ENCODE peak calls at places on chromosomes 11 and 22, in seven cellular contexts. A, G, P, I, T, R and U are unnamed samples.

GRCh38 chr11:27055065-27055682 is 14.6 kb downstream of the BBOX1 start:
- DNase-seq in I (peak), T (peak), G (peak), R (no peak), P (no peak), A (no peak), U (no peak)

GRCh38 chr11:130006929-130007328 is 4.3 kb upstream of the PRDM10 start:
- DNase-seq in P (no peak), I (no peak), A (no peak), G (no peak), T (no peak), R (no peak), U (no peak)

GRCh38 chr11:85826096-85826855 is 15.3 kb upstream of the SYTL2 start:
- DNase-seq in T (peak), A (no peak), I (peak), P (peak), R (peak), G (peak), U (peak)

GRCh38 chr11:29879560-29879959 is 137.3 kb downstream of the KCNA4 start:
- DNase-seq in G (no peak), A (no peak), I (no peak), R (no peak), T (no peak), P (no peak), U (no peak)

GRCh38 chr22:46830841-46831240 is 68.4 kb downstream of the TBC1D22A start:
- DNase-seq in A (no peak), P (no peak), T (no peak), R (no peak), G (peak), I (peak), U (no peak)

GRCh38 chr22:41951898-41952474 is at the start of gene SMIM45:
- DNase-seq in P (no peak), T (no peak), I (no peak), G (no peak), A (no peak), R (no peak), U (no peak)

GRCh38 chr22:42814215-42814614 is 42.9 kb downstream of the ARFGAP3 start:
- DNase-seq in R (no peak), T (no peak), A (no peak), P (no peak), I (no peak), G (no peak), U (no peak)

GRCh38 chr11:11291432-11292015 is 61.5 kb downstream of the CSNK2A3 start:
- DNase-seq in A (no peak), G (no peak), P (no peak), T (no peak), I (no peak), R (no peak), U (no peak)

GRCh38 chr22:36569999-36570398 is 41.0 kb upstream of the EIF3D start:
- DNase-seq in P (peak), G (peak), T (peak), A (no peak), I (peak), R (no peak), U (peak)

GRCh38 chr11:73578786-73579185 is 19.1 kb downstream of the FAM168A start:
- DNase-seq in I (no peak), P (no peak), A (no peak), T (no peak), R (peak), G (no peak), U (no peak)

GRCh38 chr11:44319170-44319551 is 9.2 kb upstream of the ALX4 start:
- DNase-seq in P (no peak), T (no peak), G (no peak), A (no peak), I (no peak), R (no peak), U (no peak)

GRCh38 chr22:46111645-46112306 is 38.5 kb upstream of the PPARA start:
- DNase-seq in G (no peak), A (no peak), I (peak), T (no peak), P (peak), R (no peak), U (no peak)

GRCh38 chr22:37746366-37747089 is 49.7 kb downstream of the TRIOBP start:
- DNase-seq in R (peak), A (no peak), T (no peak), I (no peak), P (peak), G (no peak), U (peak)

GRCh38 chr22:45007247-45007945 is 2.4 kb downstream of the PHF21B start:
- DNase-seq in A (no peak), R (no peak), T (peak), G (peak), I (peak), P (peak), U (peak)

GRCh38 chr11:96074551-96075309 is 150.8 kb upstream of the MTMR2 start:
- DNase-seq in I (no peak), T (no peak), R (no peak), A (no peak), G (no peak), P (no peak), U (no peak)

GRCh38 chr11:128336203-128336602 is 251.2 kb downstream of the ETS1 start:
- DNase-seq in G (peak), R (no peak), P (peak), A (no peak), I (peak), T (no peak), U (no peak)

GRCh38 chr11:121376135-121376534 is 76.0 kb upstream of the SORL1 start:
- DNase-seq in A (no peak), I (no peak), R (no peak), P (no peak), T (no peak), G (no peak), U (no peak)

GRCh38 chr22:20021196-20022181 is 579 bp downstream of the TANGO2 start:
- DNase-seq in T (peak), G (no peak), I (peak), P (peak), R (no peak), A (no peak), U (no peak)

GRCh38 chr22:38298312-38299000 is 18.8 kb downstream of the CSNK1E start:
- DNase-seq in I (peak), T (peak), G (no peak), A (no peak), P (peak), R (peak), U (no peak)

GRCh38 chr11:65654375-65655349 is 8.1 kb downstream of the RELA start:
- DNase-seq in A (no peak), T (no peak), P (no peak), I (no peak), G (no peak), R (no peak), U (no peak)

GRCh38 chr11:75246006-75246672 is 5.6 kb downstream of the TPBGL start:
- DNase-seq in P (peak), G (no peak), I (no peak), R (no peak), A (no peak), T (no peak), U (no peak)

GRCh38 chr11:65112551-65113360 is 1.1 kb downstream of the TM7SF2 start:
- DNase-seq in A (no peak), G (peak), P (peak), I (peak), R (peak), T (peak), U (peak)

GRCh38 chr11:12682730-12683500 is 8.7 kb downstream of the TEAD1 start:
- DNase-seq in P (no peak), T (no peak), I (no peak), A (no peak), G (no peak), R (no peak), U (no peak)

GRCh38 chr11:33869511-33870422 is 22.1 kb downstream of the LMO2 start:
- DNase-seq in R (peak), T (peak), P (peak), I (peak), G (peak), A (no peak), U (peak)

GRCh38 chr11:2375964-2376551 is 1.1 kb upstream of the CD81 start:
- DNase-seq in T (peak), A (no peak), I (no peak), P (no peak), G (no peak), R (no peak), U (no peak)

GRCh38 chr11:2377511-2378443 is 667 bp downstream of the CD81 start:
- DNase-seq in R (peak), T (peak), I (peak), A (no peak), P (peak), G (peak), U (peak)

GRCh38 chr11:2375341-2375853 is 1.7 kb upstream of the CD81 start:
- DNase-seq in A (no peak), P (no peak), I (no peak), T (peak), G (no peak), R (no peak), U (no peak)

GRCh38 chr11:2378527-2379210 is 1.6 kb downstream of the CD81 start:
- DNase-seq in T (no peak), I (peak), G (no peak), R (no peak), P (peak), A (no peak), U (peak)

DNA sequence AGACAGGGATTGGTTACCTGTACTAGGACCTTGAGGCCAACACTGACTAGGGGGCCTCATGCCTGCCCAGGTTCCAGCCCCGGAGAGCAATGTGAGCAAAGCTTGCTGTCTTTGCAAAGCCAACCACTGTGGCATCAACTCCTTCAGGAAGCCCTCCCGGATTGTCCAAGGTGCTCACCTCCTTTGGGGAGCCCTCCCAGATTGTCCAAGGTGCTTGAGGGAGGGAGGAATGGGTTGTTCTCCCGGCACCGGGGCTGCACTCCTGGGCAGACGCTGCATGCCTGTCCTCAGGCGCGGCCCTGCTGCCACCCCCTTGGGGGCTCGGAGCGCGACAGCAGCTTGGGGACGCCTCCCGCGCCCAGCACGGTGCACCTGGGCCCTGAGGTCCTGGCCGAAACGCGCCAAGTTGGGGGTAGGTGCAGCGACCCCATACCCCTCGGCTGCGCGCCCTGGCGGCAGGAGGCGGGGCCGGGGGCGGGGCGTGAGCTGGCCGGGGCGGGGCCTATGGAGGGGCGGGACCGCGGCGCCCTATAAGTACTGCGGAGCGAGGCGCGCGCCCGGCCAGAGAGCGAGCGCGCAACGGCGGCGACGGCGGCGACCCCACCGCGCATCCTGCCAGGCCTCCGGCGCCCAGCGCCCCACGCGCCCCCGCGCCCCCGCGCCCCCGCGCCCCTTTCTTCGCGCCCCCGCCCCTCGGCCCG is at the start of gene CD81:
- DNase-seq in R (peak), I (peak), A (no peak), T (peak), P (peak), G (peak), U (peak)
- TF ChIP-seq CTCF in R (no peak), I (no peak), A (no peak), T (no peak), P (no peak), G (no peak), U (no peak)

GRCh38 chr11:71917646-71918045 is 10.7 kb downstream of the XNDC1N start:
- DNase-seq in P (no peak), R (no peak), T (no peak), A (no peak), G (no peak), I (no peak), U (no peak)
- TF ChIP-seq CTCF in P (no peak), R (no peak), T (no peak), A (no peak), G (no peak), I (no peak), U (no peak)

GRCh38 chr11:119624102-119624615 is 104.8 kb downstream of the NECTIN1 start:
- DNase-seq in T (no peak), I (no peak), A (no peak), R (no peak), G (no peak), P (peak), U (no peak)
- TF ChIP-seq CTCF in T (peak), I (peak), A (no peak), R (peak), G (peak), P (peak), U (peak)

DNA sequence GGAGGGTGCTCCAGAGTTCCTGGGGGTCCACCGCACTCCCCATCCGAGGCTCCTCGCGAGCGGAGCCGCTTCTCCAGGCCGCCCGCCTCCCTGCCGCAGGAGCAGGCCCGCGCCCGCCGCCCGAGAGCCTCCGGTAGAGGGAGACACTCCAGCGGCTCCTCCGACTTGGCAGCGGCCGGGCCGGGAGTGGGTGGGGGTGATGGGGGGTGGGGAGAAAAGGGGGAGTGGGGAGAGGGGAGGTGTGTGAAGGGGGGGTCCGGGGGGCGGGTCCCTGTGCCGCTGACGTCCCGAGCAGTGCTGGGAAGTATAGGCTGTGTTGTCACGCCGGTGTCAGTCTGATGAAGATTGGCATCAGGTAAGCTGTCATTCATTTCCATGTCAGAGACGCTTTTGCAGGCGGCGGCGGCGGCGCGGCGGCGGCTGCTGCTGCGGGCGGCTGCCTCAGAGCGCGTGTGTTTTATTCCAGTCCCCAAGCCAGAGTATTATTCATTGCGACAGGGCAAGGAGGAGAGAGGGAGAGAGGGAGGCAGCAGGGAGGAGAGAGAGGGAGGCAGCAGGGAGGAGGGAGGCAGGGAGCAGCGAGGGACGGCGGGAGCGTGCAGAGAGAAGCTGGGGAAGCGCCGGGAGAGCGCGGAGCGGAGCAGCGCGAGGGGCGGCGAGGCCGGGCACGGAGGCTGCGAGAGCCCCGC is at the start of gene PKNOX2:
- DNase-seq in T (peak), G (peak), R (peak), I (peak), P (peak), A (no peak), U (peak)
- TF ChIP-seq CTCF in T (no peak), G (peak), R (peak), I (peak), P (peak), A (no peak), U (peak)

GRCh38 chr11:47551086-47551485 is 1.8 kb downstream of the CELF1 start:
- DNase-seq in P (no peak), G (peak), A (no peak), I (peak), T (no peak), R (peak), U (no peak)
- TF ChIP-seq CTCF in P (no peak), G (no peak), A (no peak), I (peak), T (peak), R (peak), U (no peak)

DNA sequence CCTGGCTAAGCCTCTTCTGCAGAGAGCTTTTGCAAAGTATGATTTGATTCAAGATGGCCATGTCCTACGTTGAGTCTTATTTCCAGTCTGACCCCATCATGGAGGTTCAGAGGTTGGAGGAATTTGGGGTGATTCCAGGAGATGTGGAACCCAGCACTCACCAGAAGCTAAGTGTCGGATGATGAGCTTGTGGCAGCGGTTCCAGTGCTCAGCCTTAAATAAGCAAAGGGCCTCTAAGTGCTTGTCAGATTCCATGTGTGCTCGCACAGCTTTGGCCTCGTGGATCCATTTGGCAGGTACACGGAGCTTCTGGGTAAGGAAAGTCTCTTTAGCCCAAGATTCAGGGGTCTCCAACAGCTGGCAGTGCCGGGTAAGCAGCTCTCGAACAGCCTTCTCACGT is 11.9 kb upstream of the CHRNA10 start:
- DNase-seq in T (no peak), P (no peak), R (no peak), I (no peak), A (no peak), G (no peak), U (no peak)
- TF ChIP-seq CTCF in T (no peak), P (no peak), R (no peak), I (no peak), A (no peak), G (no peak), U (no peak)

GRCh38 chr11:112082729-112083128 is 3.8 kb downstream of the TIMM8B start:
- DNase-seq in R (no peak), P (no peak), G (no peak), T (no peak), A (no peak), I (peak), U (no peak)

GRCh38 chr11:112087212-112087611 is 539 bp downstream of the SDHD start:
- DNase-seq in G (no peak), I (no peak), T (no peak), P (peak), A (no peak), R (peak), U (no peak)

GRCh38 chr11:112085822-112086421 is 634 bp downstream of the TIMM8B start:
- DNase-seq in R (peak), T (peak), G (peak), P (no peak), I (peak), A (no peak), U (no peak)

GRCh38 chr11:112086422-112087191 is at the start of the genes SDHD and TIMM8B:
- DNase-seq in A (peak), G (peak), T (peak), R (peak), P (peak), I (peak), U (peak)
- TF ChIP-seq CTCF in A (no peak), G (no peak), T (no peak), R (peak), P (no peak), I (peak), U (no peak)

GRCh38 chr11:64089493-64089892 is 53.8 kb downstream of the FLRT1 start:
- DNase-seq in T (no peak), P (no peak), G (no peak), R (no peak), I (no peak), A (no peak), U (no peak)

GRCh38 chr11:64086263-64086938 is 50.7 kb downstream of the FLRT1 start:
- DNase-seq in G (peak), I (peak), P (no peak), R (no peak), T (no peak), A (no peak), U (no peak)

GRCh38 chr11:64089915-64090810 is 54.4 kb downstream of the FLRT1 start:
- DNase-seq in I (no peak), R (no peak), A (no peak), T (no peak), P (no peak), G (no peak), U (no peak)

GRCh38 chr11:64089027-64089360 is 53.3 kb downstream of the FLRT1 start:
- DNase-seq in G (no peak), I (no peak), T (no peak), P (no peak), A (no peak), R (no peak), U (no peak)

DNA sequence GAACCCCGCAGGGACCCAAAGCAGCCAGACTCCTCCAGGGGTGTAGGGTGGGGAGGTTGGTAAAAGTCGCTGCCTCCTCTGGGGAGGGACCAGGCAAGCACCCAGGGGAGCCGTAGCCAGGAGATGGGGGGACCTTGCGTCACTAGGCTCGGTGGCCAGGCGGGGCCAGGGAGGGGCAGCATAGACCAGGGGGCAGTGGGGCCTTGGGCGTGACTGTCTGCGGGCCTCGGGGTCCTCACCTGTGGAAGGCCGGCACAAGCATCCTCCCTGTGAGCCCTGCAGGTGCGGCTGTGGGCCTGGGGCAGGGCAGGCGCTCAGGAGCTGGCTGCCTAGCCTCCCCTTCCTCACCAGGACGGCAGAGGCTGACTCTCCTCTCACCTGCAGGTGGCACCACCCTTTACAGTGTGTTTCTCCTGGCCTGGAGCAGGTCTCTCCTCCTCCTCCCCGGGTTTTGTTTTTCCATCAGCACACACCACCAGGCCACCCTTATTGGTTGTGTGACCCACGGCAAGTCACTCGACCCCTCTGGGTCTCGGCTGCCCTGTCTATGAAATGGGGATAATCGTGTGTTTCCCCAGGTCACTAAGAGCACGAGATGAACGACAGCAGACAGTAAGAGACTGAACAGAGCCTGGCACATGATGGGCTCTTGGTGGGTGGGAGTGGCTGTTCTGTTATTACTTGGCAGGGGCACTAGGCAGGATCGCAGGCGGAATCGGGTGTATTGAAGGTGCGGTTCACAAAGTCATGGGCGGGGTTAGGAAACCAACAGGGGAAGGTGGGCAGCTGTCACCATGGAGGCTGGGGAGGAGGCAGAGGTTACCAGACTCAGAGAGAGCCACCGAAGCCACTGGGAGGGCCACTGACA is 52.7 kb downstream of the FLRT1 start:
- DNase-seq in P (no peak), I (no peak), G (peak), T (no peak), A (no peak), R (no peak), U (peak)
- TF ChIP-seq CTCF in P (no peak), I (peak), G (peak), T (peak), A (no peak), R (peak), U (no peak)